ENCODE peak calls at places on chromosomes 5 and 9, in nine cellular contexts. G, K, V, R, J, H, I, M and Q are unnamed samples.
A peak's percentile ranks its signal among the peaks of the same experiment; 100 is the strongest.

GRCh38 chr9:114776683-114777399 is 29.0 kb downstream of the TNFSF15 start:
- DNase-seq in R (no peak), M (no peak), J (no peak), I (no peak), V (no peak), K (no peak), H (no peak), G (no peak), Q (no peak)

GRCh38 chr5:82418608-82418950 is 140.4 kb upstream of the RPS23 start:
- DNase-seq in I (no peak), V (no peak), G (no peak), J (no peak), H (no peak), M (no peak), K (no peak), R (no peak), Q (no peak)

GRCh38 chr9:35826071-35826701 is 2.3 kb downstream of the FAM221B start:
- DNase-seq in H (peak; percentile 73), V (peak; percentile 41), R (peak; percentile 83), M (no peak), I (peak; percentile 16), J (no peak), K (no peak), G (no peak), Q (peak; percentile 48)

GRCh38 chr9:133090187-133090586 is 28.4 kb downstream of the CEL start:
- DNase-seq in R (no peak), M (no peak), H (no peak), I (no peak), K (no peak), V (no peak), J (no peak), G (no peak), Q (no peak)

GRCh38 chr5:96048763-96049162 is 87.1 kb upstream of the ELL2 start:
- DNase-seq in V (peak; percentile 30), H (no peak), I (no peak), K (no peak), R (peak; percentile 57), J (no peak), M (no peak), G (no peak), Q (no peak)

GRCh38 chr5:150489358-150490295 is 18.3 kb upstream of the NDST1 start:
- DNase-seq in J (peak; percentile 60), V (no peak), R (peak; percentile 52), M (no peak), G (no peak), I (no peak), H (peak; percentile 71), K (no peak), Q (no peak)

GRCh38 chr9:444528-444927 is 229.9 kb downstream of the DOCK8 start:
- DNase-seq in K (no peak), M (no peak), J (no peak), H (no peak), R (peak; percentile 60), I (no peak), G (no peak), V (no peak), Q (no peak)

GRCh38 chr5:9815051-9815450 is 184.9 kb upstream of the TAS2R1 start:
- DNase-seq in I (no peak), J (no peak), G (no peak), K (no peak), V (no peak), M (no peak), R (no peak), H (no peak), Q (no peak)

GRCh38 chr5:74325866-74326265 is 314.7 kb downstream of the ENC1 start:
- DNase-seq in G (no peak), M (no peak), H (no peak), R (no peak), I (no peak), J (no peak), V (no peak), K (no peak), Q (no peak)

GRCh38 chr9:81559741-81560140 is 129.6 kb downstream of the TLE1 start:
- DNase-seq in H (peak; percentile 95), R (no peak), I (no peak), J (no peak), K (no peak), V (no peak), G (no peak), M (no peak), Q (no peak)

GRCh38 chr5:31901807-31902530 is 263.0 kb downstream of the PDZD2 start:
- DNase-seq in I (no peak), R (no peak), H (no peak), K (no peak), G (no peak), J (no peak), V (no peak), M (no peak), Q (no peak)

GRCh38 chr5:61182449-61182848 is 20.2 kb upstream of the SMIM15 start:
- DNase-seq in I (no peak), K (no peak), V (no peak), G (no peak), J (no peak), R (no peak), H (peak; percentile 4), M (no peak), Q (no peak)

GRCh38 chr9:124467410-124468060 is 17.3 kb downstream of the ADGRD2 start:
- DNase-seq in M (no peak), I (no peak), J (no peak), R (no peak), K (no peak), H (no peak), G (no peak), V (no peak), Q (no peak)

GRCh38 chr9:112012026-112012902 is 115.7 kb downstream of the UGCG start:
- DNase-seq in H (peak; percentile 95), J (peak; percentile 72), I (peak; percentile 66), G (peak; percentile 20), K (no peak), M (no peak), V (peak; percentile 37), R (no peak), Q (no peak)

GRCh38 chr5:132294728-132295504 is 722 bp downstream of the SLC22A4 start:
- DNase-seq in G (peak; percentile 64), R (peak; percentile 70), K (no peak), M (peak; percentile 55), V (peak; percentile 49), I (no peak), H (peak; percentile 79), J (peak; percentile 80), Q (peak; percentile 25)

GRCh38 chr5:175517824-175518450 is 39.6 kb downstream of the SFXN1 start:
- DNase-seq in G (no peak), R (no peak), J (no peak), H (peak; percentile 95), V (no peak), K (no peak), I (no peak), M (peak; percentile 52), Q (no peak)

GRCh38 chr5:57896596-57896995 is 414.0 kb upstream of the ACTBL2 start:
- DNase-seq in I (no peak), V (no peak), K (no peak), J (no peak), M (no peak), H (peak; percentile 58), R (no peak), G (no peak), Q (no peak)

GRCh38 chr5:67267522-67268232 is 71.1 kb upstream of the CD180 start:
- DNase-seq in J (peak; percentile 12), K (no peak), H (no peak), R (no peak), M (no peak), G (peak; percentile 56), V (no peak), I (no peak), Q (no peak)

GRCh38 chr5:76062502-76062901 is 20.7 kb upstream of the SV2C start:
- DNase-seq in I (no peak), J (peak; percentile 18), R (no peak), V (no peak), H (no peak), G (no peak), K (no peak), M (no peak), Q (no peak)

GRCh38 chr5:117657591-117657990 is 1083.0 kb upstream of the SEMA6A start:
- DNase-seq in M (no peak), V (no peak), I (no peak), K (no peak), J (no peak), R (no peak), H (no peak), G (no peak), Q (no peak)

GRCh38 chr5:145922059-145922458 is 14.3 kb upstream of the SH3RF2 start:
- DNase-seq in V (no peak), M (no peak), I (no peak), J (no peak), G (no peak), K (no peak), H (no peak), R (no peak), Q (no peak)

GRCh38 chr5:178123094-178123986 is 7.5 kb upstream of the RMND5B start:
- DNase-seq in H (no peak), M (no peak), R (no peak), V (no peak), K (no peak), I (no peak), G (no peak), J (no peak), Q (no peak)

GRCh38 chr5:44714871-44715580 is 93.7 kb upstream of the MRPS30 start:
- DNase-seq in M (no peak), R (no peak), G (no peak), H (no peak), V (no peak), K (no peak), J (no peak), I (no peak), Q (no peak)

GRCh38 chr5:166165600-166165999 is 2125.8 kb upstream of the WWC1 start:
- DNase-seq in J (no peak), V (peak; percentile 49), H (no peak), K (peak; percentile 2), I (peak; percentile 39), G (no peak), M (no peak), R (peak; percentile 71), Q (peak; percentile 51)

GRCh38 chr9:122904823-122905710 is at the start of gene RC3H2:
- DNase-seq in J (peak; percentile 98), G (peak; percentile 99), I (peak; percentile 84), V (peak; percentile 93), K (peak; percentile 96), M (peak; percentile 87), H (peak; percentile 100), R (peak; percentile 100), Q (peak; percentile 96)

GRCh38 chr9:138100711-138101349 is 223.2 kb downstream of the CACNA1B start:
- DNase-seq in I (no peak), J (no peak), V (peak; percentile 62), G (no peak), H (no peak), R (peak; percentile 73), M (no peak), K (no peak), Q (peak; percentile 46)

GRCh38 chr5:78717674-78718073 is 69.1 kb upstream of the LHFPL2 start:
- DNase-seq in I (no peak), H (peak; percentile 80), V (no peak), J (no peak), K (no peak), R (no peak), G (no peak), M (no peak), Q (no peak)

GRCh38 chr5:33781286-33781685 is 110.5 kb downstream of the ADAMTS12 start:
- DNase-seq in V (no peak), H (peak; percentile 89), K (no peak), M (no peak), I (no peak), J (no peak), G (no peak), R (no peak), Q (no peak)

GRCh38 chr9:72039532-72039931 is 20.9 kb downstream of the C9orf57 start:
- DNase-seq in H (no peak), J (no peak), K (no peak), G (no peak), V (no peak), I (no peak), M (no peak), R (no peak), Q (no peak)

GRCh38 chr9:76572205-76572550 is 113.2 kb downstream of the GCNT1 start:
- DNase-seq in M (no peak), V (no peak), I (no peak), G (no peak), H (no peak), R (peak; percentile 32), K (no peak), J (no peak), Q (no peak)

GRCh38 chr9:116061546-116062205 is 91.9 kb upstream of the PAPPA start:
- DNase-seq in I (no peak), V (no peak), K (no peak), J (no peak), M (no peak), H (no peak), G (no peak), R (no peak), Q (no peak)